ENCODE peak calls at places on chromosomes 7 and 10, in seven cellular contexts. Z is thoracic aorta; H is ascending aorta; M is cardiac muscle cell; U is MM.1S; G is heart left ventricle; R is CD4-positive, CD25-positive, alpha-beta regulatory T cell. Y is an unnamed sample. For H3K36me3, the result is how much of the 10 kb centered on the place peaks cover.

GRCh38 chr7:28571405-28571804 is 159.1 kb downstream of the CREB5 start:
- DNase-seq in Z (no peak), H (no peak), M (no peak), U (no peak), G (no peak), R (no peak), Y (no peak)

GRCh38 chr10:49500420-49500819 is 38.5 kb downstream of the ERCC6 start:
- DNase-seq in Z (no peak), H (no peak), M (no peak), U (no peak), G (no peak), R (no peak), Y (no peak)

GRCh38 chr10:34235164-34235832 is 579.8 kb downstream of the PARD3 start:
- DNase-seq in Z (no peak), H (no peak), M (no peak), U (no peak), G (no peak), R (no peak), Y (no peak)

GRCh38 chr10:100697070-100697469 is 48.3 kb upstream of the PAX2 start:
- DNase-seq in Z (no peak), H (no peak), M (no peak), U (no peak), G (no peak), R (no peak), Y (no peak)

GRCh38 chr10:18071591-18071990 is 68.6 kb upstream of the CACNB2 start:
- DNase-seq in Z (no peak), H (no peak), M (no peak), U (no peak), G (no peak), R (no peak), Y (no peak)

GRCh38 chr7:142523821-142524460 is 225.3 kb upstream of the PRSS1 start:
- DNase-seq in Z (no peak), H (no peak), M (no peak), U (no peak), G (no peak), R (no peak), Y (no peak)

GRCh38 chr7:2804227-2804763 is 39.8 kb downstream of the GNA12 start:
- DNase-seq in Z (no peak), H (no peak), M (no peak), U (no peak), G (no peak), R (no peak), Y (no peak)

GRCh38 chr10:63719174-63719856 is 198.1 kb downstream of the REEP3 start:
- DNase-seq in Z (no peak), H (no peak), M (no peak), U (no peak), G (no peak), R (no peak), Y (no peak)

GRCh38 chr7:112214887-112215286 is 8.4 kb downstream of the ZNF277 start:
- DNase-seq in Z (no peak), H (no peak), M (no peak), U (no peak), G (no peak), R (no peak), Y (no peak)

GRCh38 chr7:152006336-152006735 is 19.1 kb upstream of the GALNT11 start:
- DNase-seq in Z (no peak), H (no peak), M (no peak), U (no peak), G (no peak), R (no peak), Y (no peak)

GRCh38 chr10:131843881-131844284 is 56.9 kb upstream of the PPP2R2D start:
- DNase-seq in Z (no peak), H (no peak), M (no peak), U (no peak), G (peak), R (no peak), Y (no peak)

GRCh38 chr10:73248259-73248724 is 1.2 kb upstream of the DNAJC9 start:
- DNase-seq in Z (no peak), H (no peak), M (no peak), U (no peak), G (no peak), R (no peak), Y (no peak)
- H3K4me3 ChIP-seq in Z (no peak), H (no peak), M (no peak), U (peak), G (no peak), R (no peak), Y (no peak)

GRCh38 chr10:69391158-69391557 is 25.6 kb downstream of the TACR2 start:
- DNase-seq in Z (no peak), H (no peak), M (no peak), U (no peak), G (no peak), R (no peak), Y (no peak)
- H3K27ac ChIP-seq in Z (peak), H (peak), M (no peak), U (no peak), G (no peak), R (no peak), Y (no peak)

DNA sequence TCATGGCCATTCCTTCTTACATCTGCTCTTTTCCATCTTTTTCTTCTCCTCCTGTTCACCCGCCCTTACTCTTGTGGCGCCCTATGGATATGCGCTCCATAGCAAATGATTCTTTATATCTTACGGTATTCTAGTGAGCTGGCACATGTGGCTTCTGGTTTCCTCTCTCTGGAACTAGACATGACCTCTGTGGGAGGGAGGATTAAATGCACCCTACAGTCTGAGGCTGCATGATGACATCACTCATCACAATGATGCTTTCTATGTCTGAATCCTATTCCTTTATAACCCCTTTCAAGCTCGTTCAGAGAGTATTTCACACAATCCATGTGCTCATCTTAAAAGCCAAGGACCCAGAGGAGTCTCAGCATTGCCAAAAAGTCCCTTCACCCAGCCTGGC is 153.3 kb downstream of the EGFR start:
- DNase-seq in Z (no peak), H (no peak), M (no peak), U (no peak), G (no peak), R (no peak), Y (no peak)
- H3K36me3 ChIP-seq in Z (under half), H (half or more), M (under half), U (under half), G (under half), R (under half), Y (under half)

GRCh38 chr10:22475857-22476600 is 130.7 kb downstream of the SPAG6 start:
- DNase-seq in Z (no peak), H (no peak), M (peak), U (no peak), G (no peak), R (peak), Y (peak)
- H3K4me3 ChIP-seq in Z (peak), H (peak), M (peak), U (no peak), G (peak), R (no peak), Y (peak)

DNA sequence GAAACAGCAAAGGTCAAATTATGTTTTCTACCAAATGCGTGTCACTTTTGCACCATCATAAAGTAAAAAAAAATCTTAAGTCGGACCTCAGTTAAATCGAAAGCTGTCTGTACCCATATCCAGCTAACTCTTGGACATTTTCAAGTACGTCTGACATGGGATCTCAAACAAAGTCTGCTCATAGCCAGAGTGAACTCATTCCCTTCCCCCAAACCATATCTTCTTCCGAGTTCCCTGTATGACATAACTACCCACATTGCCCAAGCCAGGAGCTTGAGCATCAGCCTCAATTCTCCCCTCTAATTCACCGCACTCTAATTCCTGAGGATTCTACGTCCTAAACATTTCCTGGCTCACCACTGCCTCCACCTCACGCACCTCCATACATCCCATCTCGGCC is 44.8 kb upstream of the TARP start:
- DNase-seq in Z (no peak), H (no peak), M (no peak), U (no peak), G (no peak), R (no peak), Y (no peak)
- H3K27ac ChIP-seq in Z (no peak), H (no peak), M (no peak), U (no peak), G (peak), R (no peak), Y (peak)

GRCh38 chr7:746074-747061 is 19.3 kb upstream of the PRKAR1B start:
- DNase-seq in Z (no peak), H (no peak), M (no peak), U (no peak), G (no peak), R (no peak), Y (no peak)
- H3K36me3 ChIP-seq in Z (under half), H (under half), M (under half), U (under half), G (under half), R (under half), Y (under half)

DNA sequence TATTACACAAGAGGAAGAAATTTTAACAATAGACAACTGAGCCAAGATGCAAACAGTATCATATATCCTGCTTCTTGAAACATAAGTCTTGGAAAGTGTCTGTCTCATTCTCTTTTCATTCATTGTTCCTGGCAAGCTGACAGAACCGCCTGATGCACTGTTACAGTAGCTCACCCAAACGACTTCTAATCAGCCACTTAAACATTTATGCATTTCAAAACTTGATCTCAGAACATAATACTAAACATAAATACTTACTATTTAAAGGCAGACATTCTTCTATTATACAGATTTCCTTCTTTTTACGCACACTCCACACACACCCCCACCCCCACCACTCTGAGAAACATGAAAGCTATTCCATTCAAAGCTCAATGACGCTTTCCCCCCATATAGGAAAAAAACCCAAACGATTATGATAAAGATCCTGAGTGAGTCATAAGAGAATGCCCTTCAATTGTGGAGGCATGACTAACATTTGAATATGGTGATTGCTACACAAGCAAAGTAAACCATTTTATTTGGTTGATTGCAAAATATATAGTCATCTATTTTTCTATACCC is 30.5 kb downstream of the SHTN1 start:
- DNase-seq in Z (no peak), H (no peak), M (no peak), U (no peak), G (no peak), R (no peak), Y (no peak)
- H3K4me3 ChIP-seq in Z (no peak), H (no peak), M (no peak), U (no peak), G (no peak), R (no peak), Y (no peak)

GRCh38 chr7:76053461-76053860 is 5.6 kb downstream of the MDH2 start:
- DNase-seq in Z (no peak), H (no peak), M (no peak), U (no peak), G (no peak), R (no peak), Y (no peak)
- H3K27ac ChIP-seq in Z (no peak), H (no peak), M (peak), U (no peak), G (no peak), R (peak), Y (no peak)

DNA sequence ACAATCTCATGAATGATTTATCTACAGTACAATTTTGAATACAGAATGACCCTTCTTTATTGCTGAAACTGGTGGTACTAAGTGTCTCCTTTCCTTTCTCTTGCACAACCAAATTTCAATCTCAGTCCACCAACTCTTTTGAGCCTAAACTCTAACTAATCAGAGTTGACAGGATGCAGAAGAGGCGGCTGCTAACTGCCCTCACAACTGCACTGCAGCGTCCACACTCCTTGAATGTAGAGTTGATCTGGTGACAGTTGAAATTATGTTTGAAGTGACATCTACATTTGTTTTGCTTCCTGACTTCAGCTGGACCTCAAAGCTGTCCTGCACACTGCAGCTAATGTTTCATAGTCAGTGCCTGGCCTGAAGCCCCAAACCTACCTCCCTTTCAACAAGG is 139.6 kb downstream of the ZMYND11 start:
- DNase-seq in Z (no peak), H (no peak), M (peak), U (no peak), G (no peak), R (no peak), Y (no peak)
- H3K36me3 ChIP-seq in Z (under half), H (under half), M (under half), U (under half), G (under half), R (under half), Y (under half)

DNA sequence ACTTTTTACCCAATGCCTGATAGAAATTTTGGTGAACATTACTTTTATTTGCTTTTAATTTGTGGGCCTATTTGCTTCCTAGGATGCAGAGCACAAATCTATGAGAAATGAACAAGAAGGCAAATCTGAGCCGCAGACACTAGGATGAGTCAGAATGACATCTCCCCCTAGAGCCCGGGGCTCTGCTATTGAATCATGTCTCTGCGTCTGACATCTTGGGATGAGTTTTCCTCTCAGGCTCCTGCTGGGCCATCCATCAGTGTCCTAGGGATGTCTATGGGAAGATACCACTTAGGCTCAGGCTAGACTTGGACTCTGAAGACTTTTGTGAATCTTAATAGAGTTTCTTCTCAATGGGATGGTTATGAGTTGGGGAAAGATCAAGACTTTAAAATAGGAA is 157.3 kb upstream of the MTPN start:
- DNase-seq in Z (no peak), H (no peak), M (no peak), U (no peak), G (no peak), R (no peak), Y (no peak)
- H3K4me3 ChIP-seq in Z (no peak), H (no peak), M (no peak), U (no peak), G (no peak), R (no peak), Y (no peak)